ENCODE peak calls at places on chromosome 2, in five cellular contexts. One of them, this sample, is unnamed. For H3K27me3, the result is how much of the 10 kb centered on the place peaks cover.

GRCh38 chr2:157427922-157428303 is 16.0 kb downstream of the CYTIP start:
- DNase-seq in fibroblast of lung: no peak
- DNase-seq in PC-3: no peak
- DNase-seq in endothelial cell of umbilical vein: no peak
- DNase-seq in HCT116: no peak
- DNase-seq in this sample: no peak

GRCh38 chr2:25426326-25426725 is 84.6 kb upstream of the DNMT3A start:
- DNase-seq in PC-3: no peak
- DNase-seq in fibroblast of lung: no peak
- DNase-seq in HCT116: no peak
- DNase-seq in endothelial cell of umbilical vein: no peak
- DNase-seq in this sample: no peak

GRCh38 chr2:143759455-143759854 is 630.2 kb downstream of the ARHGAP15 start:
- DNase-seq in endothelial cell of umbilical vein: no peak
- DNase-seq in fibroblast of lung: no peak
- DNase-seq in PC-3: no peak
- DNase-seq in HCT116: no peak
- DNase-seq in this sample: no peak

GRCh38 chr2:31238126-31238905 is 4.4 kb downstream of the EHD3 start:
- DNase-seq in HCT116: no peak
- DNase-seq in endothelial cell of umbilical vein: no peak
- DNase-seq in PC-3: no peak
- DNase-seq in fibroblast of lung: peak
- DNase-seq in this sample: no peak

GRCh38 chr2:128534688-128535392 is 216.2 kb upstream of the HS6ST1 start:
- DNase-seq in fibroblast of lung: no peak
- DNase-seq in endothelial cell of umbilical vein: no peak
- DNase-seq in PC-3: no peak
- DNase-seq in HCT116: no peak
- DNase-seq in this sample: no peak

GRCh38 chr2:109436635-109437225 is 177.0 kb downstream of the SEPTIN10 start:
- DNase-seq in endothelial cell of umbilical vein: no peak
- DNase-seq in HCT116: no peak
- DNase-seq in PC-3: no peak
- DNase-seq in fibroblast of lung: no peak
- DNase-seq in this sample: no peak

GRCh38 chr2:30512243-30512866 is 65.3 kb downstream of the LCLAT1 start:
- DNase-seq in endothelial cell of umbilical vein: no peak
- DNase-seq in HCT116: no peak
- DNase-seq in fibroblast of lung: no peak
- DNase-seq in PC-3: peak
- DNase-seq in this sample: no peak

GRCh38 chr2:27494944-27495554 is at the start of gene FNDC4:
- DNase-seq in fibroblast of lung: no peak
- DNase-seq in PC-3: peak
- DNase-seq in endothelial cell of umbilical vein: peak
- DNase-seq in HCT116: no peak
- DNase-seq in this sample: no peak

GRCh38 chr2:190425221-190425866 is 17.2 kb downstream of the MFSD6 start:
- DNase-seq in fibroblast of lung: no peak
- DNase-seq in endothelial cell of umbilical vein: no peak
- DNase-seq in HCT116: no peak
- DNase-seq in PC-3: no peak
- DNase-seq in this sample: no peak

GRCh38 chr2:61178603-61179545 is 16.9 kb downstream of the C2orf74 start:
- DNase-seq in PC-3: peak
- DNase-seq in HCT116: no peak
- DNase-seq in fibroblast of lung: no peak
- DNase-seq in endothelial cell of umbilical vein: no peak
- DNase-seq in this sample: no peak

GRCh38 chr2:33848486-33848885 is 249.4 kb upstream of the FAM98A start:
- DNase-seq in PC-3: peak
- DNase-seq in fibroblast of lung: peak
- DNase-seq in endothelial cell of umbilical vein: no peak
- DNase-seq in HCT116: no peak
- DNase-seq in this sample: peak

GRCh38 chr2:134603966-134604365 is 114.8 kb downstream of the TMEM163 start:
- DNase-seq in endothelial cell of umbilical vein: no peak
- DNase-seq in PC-3: no peak
- DNase-seq in HCT116: no peak
- DNase-seq in fibroblast of lung: no peak
- DNase-seq in this sample: no peak

GRCh38 chr2:37774976-37775907 is 103.8 kb upstream of the CDC42EP3 start:
- DNase-seq in PC-3: peak
- DNase-seq in endothelial cell of umbilical vein: peak
- DNase-seq in HCT116: no peak
- DNase-seq in fibroblast of lung: peak
- DNase-seq in this sample: peak

GRCh38 chr2:95284886-95285541 is 10.8 kb downstream of the PROM2 start:
- DNase-seq in fibroblast of lung: no peak
- DNase-seq in endothelial cell of umbilical vein: no peak
- DNase-seq in PC-3: no peak
- DNase-seq in HCT116: no peak
- DNase-seq in this sample: no peak

GRCh38 chr2:58571181-58571852 is 330.2 kb upstream of the FANCL start:
- DNase-seq in HCT116: peak
- DNase-seq in PC-3: peak
- DNase-seq in endothelial cell of umbilical vein: peak
- DNase-seq in fibroblast of lung: peak
- DNase-seq in this sample: peak

GRCh38 chr2:218043701-218044109 is 25.3 kb upstream of the RUFY4 start:
- DNase-seq in fibroblast of lung: no peak
- DNase-seq in HCT116: no peak
- DNase-seq in PC-3: no peak
- DNase-seq in endothelial cell of umbilical vein: no peak
- DNase-seq in this sample: no peak

GRCh38 chr2:188291617-188292445 is at the start of gene GULP1:
- DNase-seq in fibroblast of lung: peak
- DNase-seq in endothelial cell of umbilical vein: peak
- DNase-seq in HCT116: no peak
- DNase-seq in PC-3: peak
- DNase-seq in this sample: peak

GRCh38 chr2:100292022-100292580 is 30.2 kb downstream of the LONRF2 start:
- DNase-seq in PC-3: peak
- DNase-seq in HCT116: peak
- DNase-seq in endothelial cell of umbilical vein: no peak
- DNase-seq in fibroblast of lung: peak
- DNase-seq in this sample: peak

GRCh38 chr2:235018838-235019237 is 67.0 kb downstream of the SH3BP4 start:
- DNase-seq in PC-3: no peak
- DNase-seq in fibroblast of lung: no peak
- DNase-seq in HCT116: no peak
- DNase-seq in endothelial cell of umbilical vein: no peak
- DNase-seq in this sample: no peak

GRCh38 chr2:19571773-19572172 is 213.3 kb upstream of the OSR1 start:
- DNase-seq in endothelial cell of umbilical vein: no peak
- DNase-seq in fibroblast of lung: no peak
- DNase-seq in PC-3: no peak
- DNase-seq in HCT116: no peak
- DNase-seq in this sample: no peak

GRCh38 chr2:66426250-66427064 is 8.5 kb upstream of the MEIS1 start:
- DNase-seq in fibroblast of lung: no peak
- DNase-seq in HCT116: no peak
- DNase-seq in endothelial cell of umbilical vein: no peak
- DNase-seq in PC-3: no peak
- DNase-seq in this sample: no peak

GRCh38 chr2:37167636-37168182 is 10.9 kb upstream of the EIF2AK2 start:
- DNase-seq in fibroblast of lung: no peak
- DNase-seq in HCT116: no peak
- DNase-seq in PC-3: peak
- DNase-seq in endothelial cell of umbilical vein: no peak
- DNase-seq in this sample: no peak

GRCh38 chr2:1601471-1602358 is 142.6 kb downstream of the PXDN start:
- DNase-seq in HCT116: no peak
- DNase-seq in fibroblast of lung: peak
- DNase-seq in PC-3: no peak
- DNase-seq in endothelial cell of umbilical vein: no peak
- DNase-seq in this sample: no peak
- TF ChIP-seq EZH2 in HCT116: no peak
- TF ChIP-seq EZH2 in fibroblast of lung: no peak
- TF ChIP-seq EZH2 in PC-3: no peak
- TF ChIP-seq EZH2 in endothelial cell of umbilical vein: no peak
- TF ChIP-seq EZH2 in this sample: no peak

GRCh38 chr2:113273031-113273551 is 5.6 kb downstream of the PAX8 start:
- DNase-seq in endothelial cell of umbilical vein: no peak
- DNase-seq in fibroblast of lung: peak
- DNase-seq in PC-3: no peak
- DNase-seq in HCT116: no peak
- DNase-seq in this sample: no peak
- H3K27me3 ChIP-seq in endothelial cell of umbilical vein: under half
- H3K27me3 ChIP-seq in fibroblast of lung: half or more
- H3K27me3 ChIP-seq in PC-3: under half
- H3K27me3 ChIP-seq in HCT116: under half
- H3K27me3 ChIP-seq in this sample: under half

GRCh38 chr2:1656326-1656960 is 87.9 kb downstream of the PXDN start:
- DNase-seq in HCT116: no peak
- DNase-seq in fibroblast of lung: no peak
- DNase-seq in PC-3: peak
- DNase-seq in endothelial cell of umbilical vein: no peak
- DNase-seq in this sample: no peak

GRCh38 chr2:1659951-1660565 is 84.3 kb downstream of the PXDN start:
- DNase-seq in HCT116: no peak
- DNase-seq in fibroblast of lung: no peak
- DNase-seq in PC-3: no peak
- DNase-seq in endothelial cell of umbilical vein: no peak
- DNase-seq in this sample: no peak

GRCh38 chr2:1656961-1657841 is 87.1 kb downstream of the PXDN start:
- DNase-seq in PC-3: no peak
- DNase-seq in endothelial cell of umbilical vein: no peak
- DNase-seq in fibroblast of lung: no peak
- DNase-seq in HCT116: no peak
- DNase-seq in this sample: peak

GRCh38 chr2:1660656-1661650 is 83.4 kb downstream of the PXDN start:
- DNase-seq in PC-3: no peak
- DNase-seq in endothelial cell of umbilical vein: no peak
- DNase-seq in HCT116: no peak
- DNase-seq in fibroblast of lung: no peak
- DNase-seq in this sample: no peak

DNA sequence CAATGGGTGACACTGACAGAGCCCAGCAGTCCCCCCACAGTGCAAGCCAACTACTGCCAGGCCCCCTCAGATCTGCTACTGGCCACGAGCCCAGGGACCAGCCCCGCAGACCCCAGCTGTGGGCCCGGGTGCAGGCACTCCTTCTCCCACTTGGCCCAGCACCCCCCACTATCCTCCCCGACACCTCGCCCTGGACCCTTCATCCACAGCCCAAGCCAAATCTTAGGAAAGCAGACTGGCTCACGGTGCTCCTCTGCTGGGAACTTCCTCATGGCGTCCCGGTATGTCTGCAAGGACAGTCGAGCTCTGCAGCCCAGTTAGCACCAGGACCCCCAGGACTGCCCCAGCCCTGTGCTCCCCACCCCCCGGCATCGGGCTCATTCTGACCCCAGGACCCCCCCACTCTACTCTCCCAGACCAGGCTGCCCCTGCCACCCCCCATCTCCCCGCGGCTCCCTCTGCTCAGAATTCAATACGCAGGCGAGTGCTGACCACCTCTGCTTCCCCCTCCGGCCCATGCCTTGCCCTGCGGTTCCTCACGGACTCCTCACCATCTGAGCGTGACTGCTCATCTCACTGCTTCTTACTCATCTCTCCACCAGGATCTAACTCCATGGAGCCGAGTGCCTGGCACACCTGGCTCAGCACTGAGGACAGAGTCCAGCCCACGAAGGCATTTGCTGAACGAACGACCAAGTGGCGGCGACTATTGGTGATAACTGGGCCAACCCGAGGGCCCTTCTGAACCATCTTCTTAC is 85.7 kb downstream of the PXDN start:
- DNase-seq in HCT116: no peak
- DNase-seq in fibroblast of lung: no peak
- DNase-seq in PC-3: no peak
- DNase-seq in endothelial cell of umbilical vein: no peak
- DNase-seq in this sample: no peak
- H3K9ac ChIP-seq in HCT116: no peak
- H3K9ac ChIP-seq in fibroblast of lung: no peak
- H3K9ac ChIP-seq in PC-3: no peak
- H3K9ac ChIP-seq in endothelial cell of umbilical vein: no peak
- H3K9ac ChIP-seq in this sample: no peak

GRCh38 chr2:657766-658165 is 19.4 kb downstream of the TMEM18 start:
- DNase-seq in endothelial cell of umbilical vein: no peak
- DNase-seq in PC-3: no peak
- DNase-seq in HCT116: no peak
- DNase-seq in fibroblast of lung: no peak
- DNase-seq in this sample: no peak
- TF ChIP-seq EZH2 in endothelial cell of umbilical vein: no peak
- TF ChIP-seq EZH2 in PC-3: no peak
- TF ChIP-seq EZH2 in HCT116: no peak
- TF ChIP-seq EZH2 in fibroblast of lung: no peak
- TF ChIP-seq EZH2 in this sample: no peak

GRCh38 chr2:117853873-117854272 is 39.4 kb downstream of the DDX18 start:
- DNase-seq in endothelial cell of umbilical vein: no peak
- DNase-seq in PC-3: no peak
- DNase-seq in fibroblast of lung: no peak
- DNase-seq in HCT116: no peak
- DNase-seq in this sample: no peak

GRCh38 chr2:117853316-117853715 is 38.8 kb downstream of the DDX18 start:
- DNase-seq in PC-3: no peak
- DNase-seq in HCT116: no peak
- DNase-seq in endothelial cell of umbilical vein: no peak
- DNase-seq in fibroblast of lung: no peak
- DNase-seq in this sample: no peak

GRCh38 chr2:117850015-117850414 is 35.5 kb downstream of the DDX18 start:
- DNase-seq in endothelial cell of umbilical vein: no peak
- DNase-seq in HCT116: no peak
- DNase-seq in fibroblast of lung: no peak
- DNase-seq in PC-3: no peak
- DNase-seq in this sample: no peak

GRCh38 chr2:117850461-117850860 is 36.0 kb downstream of the DDX18 start:
- DNase-seq in endothelial cell of umbilical vein: no peak
- DNase-seq in PC-3: no peak
- DNase-seq in fibroblast of lung: no peak
- DNase-seq in HCT116: no peak
- DNase-seq in this sample: no peak

GRCh38 chr2:117851969-117852368 is 37.5 kb downstream of the DDX18 start:
- DNase-seq in HCT116: no peak
- DNase-seq in PC-3: no peak
- DNase-seq in fibroblast of lung: no peak
- DNase-seq in endothelial cell of umbilical vein: no peak
- DNase-seq in this sample: no peak
- H3K27me3 ChIP-seq in HCT116: under half
- H3K27me3 ChIP-seq in PC-3: under half
- H3K27me3 ChIP-seq in fibroblast of lung: under half
- H3K27me3 ChIP-seq in endothelial cell of umbilical vein: under half
- H3K27me3 ChIP-seq in this sample: under half

DNA sequence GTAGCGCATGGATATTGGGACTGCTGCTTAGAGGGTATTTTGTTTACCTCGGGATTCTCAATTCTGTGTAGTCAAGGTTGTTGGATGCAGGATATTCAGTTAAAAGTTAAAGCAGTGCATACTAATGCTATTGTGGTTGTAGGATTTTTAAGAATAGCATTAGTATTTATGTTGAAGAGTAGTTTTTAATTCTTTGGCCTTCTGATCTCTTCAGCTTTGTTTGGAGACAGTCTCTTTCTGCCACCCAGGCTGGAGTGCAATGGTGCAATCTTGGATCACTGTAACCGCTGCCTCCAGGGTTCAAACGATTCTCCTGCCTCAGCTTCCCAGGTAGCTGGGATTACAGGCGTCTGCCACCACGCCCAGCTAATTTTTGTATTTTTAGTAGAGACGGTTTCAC is 1.5 kb downstream of the RHBDD1 start:
- DNase-seq in fibroblast of lung: no peak
- DNase-seq in endothelial cell of umbilical vein: no peak
- DNase-seq in PC-3: no peak
- DNase-seq in HCT116: no peak
- DNase-seq in this sample: no peak
- H3K9ac ChIP-seq in fibroblast of lung: no peak
- H3K9ac ChIP-seq in endothelial cell of umbilical vein: no peak
- H3K9ac ChIP-seq in PC-3: peak
- H3K9ac ChIP-seq in HCT116: peak
- H3K9ac ChIP-seq in this sample: peak